ENCODE peak calls at places on chromosomes 7 and 10, in five cellular contexts. One of them, this sample, is unnamed. For H3K36me3, the result is how much of the 10 kb centered on the place peaks cover.

GRCh38 chr7:150847536-150847935 is 4.8 kb upstream of the AOC1 start:
- DNase-seq in vagina: peak
- DNase-seq in HCT116: no peak
- DNase-seq in PC-3: no peak
- DNase-seq in suprapubic skin: no peak
- DNase-seq in this sample: no peak

GRCh38 chr7:33754933-33755928 is 150.1 kb upstream of the BMPER start:
- DNase-seq in HCT116: no peak
- DNase-seq in vagina: no peak
- DNase-seq in suprapubic skin: no peak
- DNase-seq in PC-3: no peak
- DNase-seq in this sample: no peak

GRCh38 chr7:127832592-127832991 is 180.6 kb downstream of the SND1 start:
- DNase-seq in vagina: no peak
- DNase-seq in suprapubic skin: no peak
- DNase-seq in HCT116: no peak
- DNase-seq in PC-3: no peak
- DNase-seq in this sample: no peak

GRCh38 chr10:91190388-91190870 is 30.0 kb upstream of the PCGF5 start:
- DNase-seq in suprapubic skin: no peak
- DNase-seq in HCT116: no peak
- DNase-seq in PC-3: no peak
- DNase-seq in vagina: no peak
- DNase-seq in this sample: peak

GRCh38 chr10:88616250-88616977 is 29.9 kb downstream of the LIPJ start:
- DNase-seq in suprapubic skin: no peak
- DNase-seq in PC-3: no peak
- DNase-seq in HCT116: no peak
- DNase-seq in vagina: no peak
- DNase-seq in this sample: no peak

GRCh38 chr7:30302656-30303311 is 18.4 kb downstream of the ZNRF2 start:
- DNase-seq in PC-3: no peak
- DNase-seq in HCT116: no peak
- DNase-seq in suprapubic skin: no peak
- DNase-seq in vagina: no peak
- DNase-seq in this sample: no peak

GRCh38 chr7:54541941-54542618 is at the start of gene VSTM2A:
- DNase-seq in HCT116: no peak
- DNase-seq in suprapubic skin: no peak
- DNase-seq in PC-3: no peak
- DNase-seq in vagina: no peak
- DNase-seq in this sample: no peak

GRCh38 chr10:22252286-22252800 is 34.5 kb upstream of the EBLN1 start:
- DNase-seq in suprapubic skin: peak
- DNase-seq in HCT116: no peak
- DNase-seq in PC-3: no peak
- DNase-seq in vagina: no peak
- DNase-seq in this sample: no peak

GRCh38 chr10:49606981-49607535 is 3.1 kb upstream of the SLC18A3 start:
- DNase-seq in HCT116: no peak
- DNase-seq in vagina: peak
- DNase-seq in suprapubic skin: peak
- DNase-seq in PC-3: peak
- DNase-seq in this sample: no peak

GRCh38 chr7:18179058-18179457 is 151.4 kb upstream of the PRPS1L1 start:
- DNase-seq in vagina: no peak
- DNase-seq in HCT116: no peak
- DNase-seq in suprapubic skin: no peak
- DNase-seq in PC-3: peak
- DNase-seq in this sample: no peak

GRCh38 chr7:135904282-135904681 is 72.9 kb downstream of the MTPN start:
- DNase-seq in PC-3: no peak
- DNase-seq in HCT116: no peak
- DNase-seq in suprapubic skin: no peak
- DNase-seq in vagina: no peak
- DNase-seq in this sample: no peak

GRCh38 chr10:113562108-113562507 is 9.3 kb downstream of the HABP2 start:
- DNase-seq in HCT116: no peak
- DNase-seq in suprapubic skin: no peak
- DNase-seq in PC-3: no peak
- DNase-seq in vagina: no peak
- DNase-seq in this sample: no peak

GRCh38 chr7:90766814-90767564 is 170.9 kb downstream of the CDK14 start:
- DNase-seq in suprapubic skin: no peak
- DNase-seq in PC-3: peak
- DNase-seq in HCT116: no peak
- DNase-seq in vagina: no peak
- DNase-seq in this sample: no peak

GRCh38 chr7:147510913-147511312 is 1079.7 kb upstream of the C7orf33 start:
- DNase-seq in PC-3: peak
- DNase-seq in HCT116: no peak
- DNase-seq in suprapubic skin: no peak
- DNase-seq in vagina: no peak
- DNase-seq in this sample: no peak

GRCh38 chr7:28466341-28466740 is 54.0 kb downstream of the CREB5 start:
- DNase-seq in PC-3: peak
- DNase-seq in vagina: no peak
- DNase-seq in suprapubic skin: no peak
- DNase-seq in HCT116: no peak
- DNase-seq in this sample: no peak

GRCh38 chr7:95375591-95376294 is 20.4 kb downstream of the PON3 start:
- DNase-seq in suprapubic skin: no peak
- DNase-seq in vagina: no peak
- DNase-seq in HCT116: no peak
- DNase-seq in PC-3: no peak
- DNase-seq in this sample: no peak

GRCh38 chr10:26950934-26951333 is 90.2 kb upstream of the ABI1 start:
- DNase-seq in PC-3: no peak
- DNase-seq in suprapubic skin: no peak
- DNase-seq in vagina: no peak
- DNase-seq in HCT116: no peak
- DNase-seq in this sample: no peak

GRCh38 chr10:29841724-29842649 is 207.2 kb upstream of the SVIL start:
- DNase-seq in PC-3: peak
- DNase-seq in suprapubic skin: no peak
- DNase-seq in vagina: no peak
- DNase-seq in HCT116: no peak
- DNase-seq in this sample: no peak

GRCh38 chr7:29370531-29371314 is 176.1 kb downstream of the CHN2 start:
- DNase-seq in suprapubic skin: no peak
- DNase-seq in vagina: no peak
- DNase-seq in PC-3: peak
- DNase-seq in HCT116: peak
- DNase-seq in this sample: no peak

GRCh38 chr7:4144801-4145470 is 537.2 kb upstream of the FOXK1 start:
- DNase-seq in suprapubic skin: no peak
- DNase-seq in PC-3: no peak
- DNase-seq in HCT116: no peak
- DNase-seq in vagina: no peak
- DNase-seq in this sample: no peak

GRCh38 chr10:133335238-133336122 is 1.2 kb downstream of the CALY start:
- DNase-seq in PC-3: peak
- DNase-seq in vagina: no peak
- DNase-seq in HCT116: no peak
- DNase-seq in suprapubic skin: no peak
- DNase-seq in this sample: no peak

DNA sequence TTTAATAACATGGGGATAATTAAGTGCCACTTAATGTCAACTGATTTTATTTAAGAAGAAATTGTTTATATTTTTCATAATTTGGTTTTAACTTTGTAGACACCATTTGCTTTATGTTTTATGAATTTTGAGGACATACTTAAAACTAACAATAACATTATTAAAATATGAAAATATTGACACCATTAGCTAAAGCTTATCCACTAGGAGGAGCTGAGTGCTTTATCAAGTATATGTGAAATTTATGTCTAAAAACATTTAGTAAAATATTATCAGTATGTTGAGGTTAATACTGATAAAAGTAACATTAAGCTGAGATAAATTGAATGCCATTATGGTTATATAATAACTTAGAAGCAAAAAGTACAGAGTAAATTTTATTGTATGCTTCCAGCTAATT is 622.1 kb downstream of the ARL4A start:
- DNase-seq in vagina: no peak
- DNase-seq in suprapubic skin: no peak
- DNase-seq in HCT116: no peak
- DNase-seq in PC-3: no peak
- DNase-seq in this sample: no peak
- TF ChIP-seq CTCF in vagina: no peak
- TF ChIP-seq CTCF in suprapubic skin: no peak
- TF ChIP-seq CTCF in HCT116: peak
- TF ChIP-seq CTCF in PC-3: peak
- TF ChIP-seq CTCF in this sample: no peak

GRCh38 chr7:149256568-149256967 is 5.4 kb upstream of the ZNF783 start:
- DNase-seq in suprapubic skin: no peak
- DNase-seq in PC-3: no peak
- DNase-seq in HCT116: no peak
- DNase-seq in vagina: no peak
- DNase-seq in this sample: no peak
- H3K36me3 ChIP-seq in suprapubic skin: under half
- H3K36me3 ChIP-seq in PC-3: under half
- H3K36me3 ChIP-seq in HCT116: under half
- H3K36me3 ChIP-seq in vagina: under half
- H3K36me3 ChIP-seq in this sample: under half

DNA sequence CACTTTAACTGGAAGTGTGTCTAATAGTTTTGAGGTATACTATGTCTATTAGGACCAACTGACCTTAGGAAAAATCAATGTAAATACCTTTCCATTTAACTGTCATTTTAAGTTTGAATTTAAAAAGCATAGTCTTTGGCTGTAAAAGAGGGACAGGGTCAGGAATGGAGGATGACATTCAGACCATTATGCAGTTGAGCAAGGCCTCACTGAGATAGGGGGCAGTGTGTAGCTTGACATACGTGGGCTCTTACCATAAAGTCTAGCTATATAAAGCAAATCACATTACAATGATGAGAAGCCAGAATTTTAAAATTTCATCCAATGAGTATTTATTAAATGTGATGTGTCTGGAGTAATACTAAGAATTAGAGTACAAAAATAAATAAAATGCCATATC is 17.9 kb downstream of the PALS2 start:
- DNase-seq in HCT116: no peak
- DNase-seq in suprapubic skin: no peak
- DNase-seq in PC-3: no peak
- DNase-seq in vagina: no peak
- DNase-seq in this sample: no peak
- TF ChIP-seq CTCF in HCT116: no peak
- TF ChIP-seq CTCF in suprapubic skin: no peak
- TF ChIP-seq CTCF in PC-3: peak
- TF ChIP-seq CTCF in vagina: no peak
- TF ChIP-seq CTCF in this sample: no peak

DNA sequence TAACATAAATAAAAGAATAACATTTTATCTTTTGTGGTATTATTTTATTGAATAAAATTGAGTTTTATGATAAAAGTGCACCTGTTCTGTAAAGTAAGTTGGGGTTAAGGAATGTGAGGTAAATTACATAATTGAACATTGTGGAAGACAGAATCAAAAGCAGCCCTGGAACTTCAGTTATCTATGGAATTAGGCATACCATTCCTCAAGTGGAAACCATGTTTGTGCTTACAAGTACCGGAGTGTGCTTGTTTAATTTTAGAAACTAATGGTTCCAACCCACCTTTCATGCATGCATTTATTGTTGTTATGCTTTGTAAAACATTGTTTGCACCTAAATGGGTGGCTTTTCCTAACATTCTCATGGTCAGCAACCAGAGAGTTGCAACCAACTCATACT is 28.0 kb downstream of the RBM17 start:
- DNase-seq in suprapubic skin: no peak
- DNase-seq in vagina: no peak
- DNase-seq in HCT116: no peak
- DNase-seq in PC-3: no peak
- DNase-seq in this sample: no peak
- H3K36me3 ChIP-seq in suprapubic skin: under half
- H3K36me3 ChIP-seq in vagina: under half
- H3K36me3 ChIP-seq in HCT116: under half
- H3K36me3 ChIP-seq in PC-3: under half
- H3K36me3 ChIP-seq in this sample: under half